ENCODE peak calls at places on chromosomes 6 and 20, in nine cellular contexts. W is fibroblast of gingiva; B is T-helper 1 cell; V is NCI-H1105 treated with DMSO at 0.1 percent for 48 hours; S is GDM1; E is activated T-cell treated with anti-CD3 and anti-CD28 coated beads, Interleukin-2, amount 50 U/mL, for 72 hours; H is transverse colon; M is GOT3; Y is RPMI8226. G is an unnamed sample.

GRCh38 chr6:33162471-33162870 is 29.8 kb downstream of the COL11A2 start:
- DNase-seq in H (no peak), V (no peak), E (no peak), B (no peak), Y (no peak), S (no peak), M (no peak), W (no peak), G (no peak)

GRCh38 chr6:44932651-44933091 is 395.5 kb upstream of the RUNX2 start:
- DNase-seq in W (no peak), V (no peak), Y (no peak), S (no peak), M (no peak), B (peak; percentile 13), E (peak; percentile 33), H (no peak), G (no peak)

GRCh38 chr20:46568570-46569129 is 18.2 kb upstream of the OCSTAMP start:
- DNase-seq in B (no peak), E (no peak), H (peak; percentile 69), W (peak; percentile 66), M (peak; percentile 34), V (peak; percentile 99), S (no peak), Y (peak; percentile 87), G (peak; percentile 73)

GRCh38 chr6:74287932-74288331 is 591.9 kb downstream of the CD109 start:
- DNase-seq in S (no peak), V (no peak), M (no peak), W (no peak), Y (no peak), H (no peak), E (no peak), B (no peak), G (no peak)

GRCh38 chr6:169905041-169905807 is 153.8 kb downstream of the ERMARD start:
- DNase-seq in E (no peak), W (peak; percentile 34), M (no peak), S (no peak), B (no peak), V (no peak), H (no peak), Y (no peak), G (peak; percentile 3)

GRCh38 chr6:83578057-83578456 is 65.7 kb downstream of the PRSS35 start:
- DNase-seq in H (no peak), M (no peak), Y (no peak), W (no peak), E (no peak), B (no peak), S (no peak), V (no peak), G (no peak)

GRCh38 chr6:28867078-28867414 is 56.7 kb downstream of the TRIM27 start:
- DNase-seq in W (no peak), S (peak; percentile 35), H (no peak), M (no peak), B (no peak), E (peak; percentile 24), Y (no peak), V (no peak), G (no peak)

GRCh38 chr6:127933852-127934840 is 33.3 kb upstream of the THEMIS start:
- DNase-seq in B (peak; percentile 91), H (no peak), E (peak; percentile 65), V (no peak), M (no peak), S (no peak), Y (no peak), W (no peak), G (no peak)

GRCh38 chr6:110214338-110214737 is 34.1 kb downstream of the CDC40 start:
- DNase-seq in Y (no peak), M (no peak), E (no peak), V (no peak), H (no peak), S (no peak), B (no peak), W (no peak), G (no peak)

GRCh38 chr20:5596401-5597193 is 153.6 kb upstream of the SHLD1 start:
- DNase-seq in S (no peak), H (no peak), V (no peak), E (no peak), Y (no peak), W (no peak), B (no peak), M (no peak), G (no peak)

GRCh38 chr6:70312165-70312564 is 9.3 kb upstream of the COL9A1 start:
- DNase-seq in B (no peak), E (no peak), S (peak; percentile 1), W (peak; percentile 19), Y (peak; percentile 67), M (no peak), H (no peak), V (no peak), G (peak; percentile 33)

G was measured in adipocyte.